ENCODE peak calls at places on chromosome 19, in nine cellular contexts. A, P, U, I, T, Y, L, M and Q are unnamed samples.

GRCh38 chr19:53076984-53077383 is 26.2 kb downstream of the ZNF160 start:
- DNase-seq in A (peak; percentile 86), P (no peak), U (peak; percentile 56), I (peak; percentile 12), T (no peak), Y (no peak), L (peak; percentile 61), M (peak; percentile 62), Q (no peak)

GRCh38 chr19:49502866-49503581 is 6.8 kb downstream of the RPS11 start:
- DNase-seq in A (peak; percentile 72), P (peak; percentile 72), U (no peak), I (peak; percentile 70), T (peak; percentile 60), Y (no peak), L (peak; percentile 95), M (peak; percentile 79), Q (peak; percentile 41)

GRCh38 chr19:13005861-13006370 is 10.6 kb downstream of the NFIX start:
- DNase-seq in A (no peak), P (no peak), U (no peak), I (no peak), T (no peak), Y (no peak), L (no peak), M (no peak), Q (no peak)

GRCh38 chr19:5147074-5147970 is 178.4 kb downstream of the KDM4B start:
- DNase-seq in A (no peak), P (no peak), U (no peak), I (no peak), T (peak; percentile 34), Y (no peak), L (no peak), M (no peak), Q (no peak)

GRCh38 chr19:17560205-17560595 is 4.8 kb downstream of the COLGALT1 start:
- DNase-seq in A (peak; percentile 73), P (no peak), U (no peak), I (peak; percentile 96), T (peak; percentile 84), Y (no peak), L (peak; percentile 98), M (peak; percentile 77), Q (no peak)

GRCh38 chr19:3033595-3034193 is 4.6 kb upstream of the TLE2 start:
- DNase-seq in A (no peak), P (no peak), U (no peak), I (no peak), T (no peak), Y (no peak), L (no peak), M (no peak), Q (no peak)

GRCh38 chr19:41408256-41408655 is 10.6 kb downstream of the BCKDHA start:
- DNase-seq in A (no peak), P (no peak), U (no peak), I (no peak), T (no peak), Y (no peak), L (no peak), M (no peak), Q (no peak)

GRCh38 chr19:46144756-46145155 is 3.3 kb upstream of the IGFL2 start:
- DNase-seq in A (no peak), P (no peak), U (no peak), I (no peak), T (no peak), Y (no peak), L (no peak), M (no peak), Q (no peak)

GRCh38 chr19:54013866-54014265 is 22.4 kb downstream of the CACNG6 start:
- DNase-seq in A (no peak), P (no peak), U (no peak), I (no peak), T (no peak), Y (no peak), L (no peak), M (no peak), Q (no peak)

GRCh38 chr19:42252365-42253244 is 2.3 kb downstream of the ERF start:
- DNase-seq in A (no peak), P (no peak), U (no peak), I (peak; percentile 71), T (no peak), Y (no peak), L (peak; percentile 50), M (peak; percentile 73), Q (no peak)

GRCh38 chr19:37997911-37998344 is 90.9 kb downstream of the SIPA1L3 start:
- DNase-seq in A (no peak), P (peak; percentile 88), U (no peak), I (peak; percentile 93), T (no peak), Y (peak; percentile 61), L (peak; percentile 89), M (peak; percentile 82), Q (no peak)

GRCh38 chr19:53910170-53910518 is 1.1 kb downstream of the CACNG7 start:
- DNase-seq in A (no peak), P (no peak), U (no peak), I (no peak), T (no peak), Y (no peak), L (peak; percentile 17), M (peak; percentile 39), Q (no peak)

GRCh38 chr19:40331052-40331451 is 17.1 kb downstream of the C19orf47 start:
- DNase-seq in A (peak; percentile 87), P (no peak), U (no peak), I (no peak), T (peak; percentile 59), Y (no peak), L (no peak), M (no peak), Q (no peak)

GRCh38 chr19:16268676-16269319 is 55.8 kb upstream of the KLF2 start:
- DNase-seq in A (no peak), P (no peak), U (no peak), I (no peak), T (no peak), Y (no peak), L (no peak), M (no peak), Q (no peak)